ENCODE peak calls at places on chromosomes 7 and 10, in four cellular contexts. W, T, P and K are unnamed samples.

GRCh38 chr7:47361229-47361628 is 220.7 kb downstream of the TNS3 start:
- DNase-seq in W (peak; percentile 32), T (no peak), P (no peak), K (no peak)

GRCh38 chr7:5767066-5767465 is 14.4 kb downstream of the RNF216 start:
- DNase-seq in W (no peak), T (no peak), P (no peak), K (no peak)

GRCh38 chr7:129569811-129570215 is 41.7 kb upstream of the NRF1 start:
- DNase-seq in W (no peak), T (no peak), P (no peak), K (no peak)

GRCh38 chr10:30063098-30063497 is 3.7 kb upstream of the JCAD start:
- DNase-seq in W (no peak), T (no peak), P (no peak), K (no peak)

GRCh38 chr7:28292826-28293528 is 112.4 kb upstream of the JAZF1 start:
- DNase-seq in W (no peak), T (no peak), P (no peak), K (no peak)

GRCh38 chr7:149304006-149304405 is 42.0 kb downstream of the ZNF783 start:
- DNase-seq in W (no peak), T (no peak), P (no peak), K (no peak)

GRCh38 chr7:134438946-134439345 is 20.0 kb downstream of the AKR1B1 start:
- DNase-seq in W (no peak), T (no peak), P (no peak), K (no peak)

GRCh38 chr7:111429781-111430180 is 132.5 kb downstream of the IMMP2L start:
- DNase-seq in W (no peak), T (no peak), P (no peak), K (no peak)

GRCh38 chr7:5613607-5614006 is 167.9 kb downstream of the RNF216 start:
- DNase-seq in W (no peak), T (no peak), P (no peak), K (no peak)

GRCh38 chr10:43110318-43111071 is 27.8 kb upstream of the CSGALNACT2 start:
- DNase-seq in W (no peak), T (no peak), P (no peak), K (no peak)

GRCh38 chr10:83542774-83543291 is 596.5 kb upstream of the GHITM start:
- DNase-seq in W (no peak), T (no peak), P (no peak), K (no peak)

GRCh38 chr10:36725581-36726520 is 399.5 kb upstream of the ANKRD30A start:
- DNase-seq in W (peak; percentile 31), T (peak; percentile 73), P (no peak), K (peak; percentile 29)

GRCh38 chr7:100674441-100675407 is 1.2 kb downstream of the GNB2 start:
- DNase-seq in W (peak; percentile 92), T (peak; percentile 63), P (no peak), K (no peak)